ENCODE peak calls at places on chromosomes 6 and 20, in five cellular contexts. P, M, U, D and F are unnamed samples.

GRCh38 chr20:13770141-13770540 is 14.6 kb downstream of the ESF1 start:
- DNase-seq in P (no peak), M (no peak), U (no peak), D (no peak), F (no peak)

GRCh38 chr6:166625356-166625755 is 1.7 kb downstream of the RPS6KA2 start:
- DNase-seq in P (no peak), M (no peak), U (no peak), D (no peak), F (no peak)

GRCh38 chr20:53883098-53883762 is 187.2 kb downstream of the BCAS1 start:
- DNase-seq in P (no peak), M (no peak), U (no peak), D (no peak), F (no peak)

GRCh38 chr20:21301940-21302644 is 1.0 kb upstream of the XRN2 start:
- DNase-seq in P (no peak), M (no peak), U (no peak), D (no peak), F (no peak)

GRCh38 chr6:128738112-128738511 is 144.8 kb upstream of the LAMA2 start:
- DNase-seq in P (no peak), M (no peak), U (no peak), D (no peak), F (no peak)

GRCh38 chr20:4817230-4817671 is 95.5 kb downstream of the PRND start:
- DNase-seq in P (no peak), M (no peak), U (no peak), D (no peak), F (no peak)

GRCh38 chr20:62856931-62857619 is 4.5 kb downstream of the TCFL5 start:
- DNase-seq in P (no peak), M (no peak), U (no peak), D (no peak), F (no peak)

GRCh38 chr20:1935696-1936366 is 40.6 kb downstream of the SIRPA start:
- DNase-seq in P (peak; percentile 73), M (peak; percentile 79), U (no peak), D (no peak), F (no peak)

GRCh38 chr6:166488081-166488685 is 98.3 kb downstream of the RAMACL start:
- DNase-seq in P (peak; percentile 70), M (peak; percentile 72), U (peak; percentile 81), D (peak; percentile 80), F (peak; percentile 93)

GRCh38 chr20:44393608-44394519 is 38.4 kb downstream of the HNF4A start:
- DNase-seq in P (no peak), M (no peak), U (no peak), D (no peak), F (no peak)

GRCh38 chr20:44392776-44393607 is 37.5 kb downstream of the HNF4A start:
- DNase-seq in P (no peak), M (no peak), U (no peak), D (no peak), F (no peak)

GRCh38 chr20:44390280-44390679 is 34.8 kb downstream of the HNF4A start:
- DNase-seq in P (no peak), M (no peak), U (no peak), D (no peak), F (no peak)

GRCh38 chr20:44389871-44390270 is 34.4 kb downstream of the HNF4A start:
- DNase-seq in P (no peak), M (no peak), U (no peak), D (no peak), F (no peak)

GRCh38 chr20:44392088-44392775 is 36.7 kb downstream of the HNF4A start:
- DNase-seq in P (no peak), M (no peak), U (no peak), D (no peak), F (no peak)
- H3K4me1 ChIP-seq in P (no peaks in the 10 kb centered on the region), M (no peaks in the 10 kb centered on the region), U (no peaks in the 10 kb centered on the region), D (no peaks in the 10 kb centered on the region), F (no peaks in the 10 kb centered on the region)

GRCh38 chr6:1790684-1791083 is 181.0 kb downstream of the FOXC1 start:
- DNase-seq in P (no peak), M (no peak), U (no peak), D (no peak), F (no peak)

GRCh38 chr6:1786455-1787108 is 176.9 kb downstream of the FOXC1 start:
- DNase-seq in P (no peak), M (no peak), U (no peak), D (no peak), F (no peak)

GRCh38 chr6:1787109-1787466 is 177.4 kb downstream of the FOXC1 start:
- DNase-seq in P (no peak), M (no peak), U (no peak), D (no peak), F (no peak)

GRCh38 chr6:1787894-1788293 is 178.2 kb downstream of the FOXC1 start:
- DNase-seq in P (peak; percentile 76), M (no peak), U (no peak), D (no peak), F (no peak)

GRCh38 chr6:1789092-1789491 is 179.4 kb downstream of the FOXC1 start:
- DNase-seq in P (no peak), M (no peak), U (no peak), D (no peak), F (no peak)
- H3K4me1 ChIP-seq in P (no peaks in the 10 kb centered on the region), M (no peaks in the 10 kb centered on the region), U (no peaks in the 10 kb centered on the region), D (no peaks in the 10 kb centered on the region), F (no peaks in the 10 kb centered on the region)

DNA sequence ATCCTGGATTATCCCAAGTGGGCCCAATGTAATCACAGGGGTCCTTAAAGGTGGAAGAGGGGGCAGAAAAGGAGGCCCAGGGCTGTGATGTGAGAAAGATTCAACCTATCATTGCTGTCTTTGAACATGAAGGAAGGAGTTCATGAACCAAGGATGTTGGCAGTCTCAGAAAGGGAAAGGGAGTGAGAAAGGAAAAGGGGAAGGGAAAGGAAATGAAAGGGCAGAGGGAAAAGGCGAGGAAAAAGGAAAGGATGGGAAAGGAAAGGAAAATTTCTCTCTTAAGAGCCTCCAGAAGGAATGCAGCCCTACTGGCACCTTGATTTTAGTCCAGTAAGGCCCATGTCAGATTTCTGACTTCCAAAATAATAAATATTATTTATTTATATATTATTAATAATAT is 687.8 kb downstream of the COL12A1 start:
- DNase-seq in P (no peak), M (no peak), U (no peak), D (no peak), F (no peak)
- H3K4me1 ChIP-seq in P (no peaks in the 10 kb centered on the region), M (no peaks in the 10 kb centered on the region), U (no peaks in the 10 kb centered on the region), D (no peaks in the 10 kb centered on the region), F (no peaks in the 10 kb centered on the region)

DNA sequence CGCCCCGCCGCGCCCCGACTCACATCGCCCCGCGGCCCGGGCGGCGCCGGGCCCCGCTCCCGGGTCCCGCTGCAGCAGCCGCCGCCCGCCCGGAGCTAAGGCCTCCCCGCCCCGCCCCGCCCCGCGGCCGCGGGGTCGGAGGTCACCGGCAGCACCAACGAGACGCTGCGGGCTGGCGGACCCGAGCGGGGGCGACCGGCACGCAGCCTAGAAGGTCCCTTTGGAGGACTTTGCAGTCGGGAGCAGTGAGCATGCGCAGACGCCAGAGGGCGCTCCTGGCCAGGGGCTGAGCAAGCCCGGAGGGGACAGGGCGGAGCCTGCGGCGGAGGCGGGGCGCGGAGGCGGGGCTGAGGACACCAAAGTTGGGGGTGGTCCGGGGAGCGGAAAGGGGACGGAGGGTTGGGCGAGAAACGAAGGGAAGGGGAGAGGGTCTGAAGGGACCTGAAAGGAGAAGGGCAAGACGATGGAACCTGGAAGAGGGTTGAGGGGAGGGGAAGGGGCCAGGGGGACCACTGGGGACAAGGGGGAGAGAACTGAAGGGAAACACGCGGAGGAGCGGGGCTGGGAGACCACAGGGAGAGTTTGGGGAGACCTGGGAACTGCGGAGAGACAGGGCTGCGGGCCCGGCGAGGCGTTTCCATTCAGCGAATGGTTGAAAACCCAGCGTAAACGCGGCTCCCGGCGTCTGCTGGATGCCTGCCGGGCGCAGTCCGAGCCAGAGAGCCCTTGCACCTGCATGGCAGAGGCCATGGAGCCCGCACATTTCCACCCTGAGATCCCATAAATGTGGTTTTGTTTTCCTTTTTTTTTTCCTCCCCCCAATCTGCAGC is at the start of gene FRS3:
- DNase-seq in P (peak; percentile 97), M (peak; percentile 100), U (peak; percentile 97), D (peak; percentile 100), F (peak; percentile 100)
- H3K4me1 ChIP-seq in P (no peaks in the 10 kb centered on the region), M (peaks cover 10% of the 10 kb centered on the region), U (no peaks in the 10 kb centered on the region), D (peaks cover 18% of the 10 kb centered on the region), F (peaks cover 65% of the 10 kb centered on the region)